ENCODE peak calls at places on chromosomes 12 and 14, in six cellular contexts. N, L, E, H, M and B are unnamed samples.

GRCh38 chr14:50047274-50047676 is 69.1 kb downstream of the VCPKMT start:
- DNase-seq in L (peak; percentile 46), M (no peak), E (peak; percentile 73), N (no peak), H (peak; percentile 79), B (peak; percentile 50)

GRCh38 chr12:101018540-101018939 is 191.5 kb downstream of the SLC5A8 start:
- DNase-seq in E (no peak), L (no peak), M (peak; percentile 36), H (peak; percentile 44), N (no peak), B (no peak)

GRCh38 chr12:58537278-58537677 is 383.0 kb downstream of the LRIG3 start:
- DNase-seq in N (no peak), L (no peak), M (no peak), E (no peak), H (peak; percentile 15), B (no peak)

GRCh38 chr14:54300881-54301280 is 95.9 kb upstream of the CDKN3 start:
- DNase-seq in H (peak; percentile 17), M (no peak), L (no peak), E (no peak), N (no peak), B (no peak)

GRCh38 chr12:52260351-52261210 is 13.9 kb upstream of the KRT86 start:
- DNase-seq in L (no peak), M (no peak), N (no peak), E (no peak), H (no peak), B (no peak)

GRCh38 chr14:52079239-52079956 is 10.5 kb upstream of the NID2 start:
- DNase-seq in N (no peak), H (peak; percentile 71), M (no peak), L (no peak), E (no peak), B (no peak)

GRCh38 chr12:103785243-103786031 is 55.6 kb downstream of the NT5DC3 start:
- DNase-seq in N (no peak), L (no peak), H (peak; percentile 18), E (no peak), M (no peak), B (no peak)

GRCh38 chr14:60064491-60065072 is 27.1 kb upstream of the PCNX4 start:
- DNase-seq in N (peak; percentile 9), M (no peak), H (peak; percentile 9), L (peak; percentile 5), E (peak; percentile 15), B (no peak)

GRCh38 chr14:93007225-93007997 is 84.5 kb downstream of the CHGA start:
- DNase-seq in N (no peak), L (peak; percentile 43), E (peak; percentile 23), H (no peak), M (no peak), B (no peak)

GRCh38 chr12:63206908-63207307 is 55.9 kb upstream of the AVPR1A start:
- DNase-seq in L (no peak), N (no peak), E (no peak), H (no peak), M (no peak), B (no peak)

GRCh38 chr12:105906545-105906944 is 232.2 kb downstream of the NUAK1 start:
- DNase-seq in H (no peak), M (no peak), E (no peak), L (no peak), N (no peak), B (no peak)

GRCh38 chr12:84805474-84805858 is 107.1 kb downstream of the SLC6A15 start:
- DNase-seq in H (no peak), E (no peak), N (no peak), M (peak; percentile 27), L (no peak), B (no peak)

GRCh38 chr12:5260086-5260485 is 171.8 kb upstream of the NTF3 start:
- DNase-seq in M (no peak), L (no peak), N (no peak), E (no peak), H (no peak), B (no peak)

GRCh38 chr12:38555620-38556596 is 239.3 kb downstream of the ALG10B start:
- DNase-seq in N (no peak), E (no peak), L (no peak), H (no peak), M (no peak), B (no peak)

GRCh38 chr12:31524791-31525495 is 66.0 kb downstream of the DENND5B start:
- DNase-seq in E (peak; percentile 67), M (no peak), L (no peak), N (no peak), H (no peak), B (no peak)

GRCh38 chr14:30645600-30645999 is 23.5 kb downstream of the SCFD1 start:
- DNase-seq in E (no peak), L (no peak), M (no peak), H (no peak), N (no peak), B (no peak)

GRCh38 chr12:44313188-44313587 is 477.3 kb downstream of the TMEM117 start:
- DNase-seq in M (no peak), L (no peak), E (no peak), N (no peak), H (no peak), B (no peak)

GRCh38 chr12:45220366-45220931 is 4.6 kb downstream of the ANO6 start:
- DNase-seq in H (no peak), L (no peak), M (no peak), E (no peak), N (no peak), B (no peak)

GRCh38 chr14:72801381-72801812 is 92.5 kb downstream of the DPF3 start:
- DNase-seq in E (no peak), L (no peak), M (no peak), H (no peak), N (no peak), B (no peak)

GRCh38 chr14:55115861-55116245 is 13.2 kb upstream of the LGALS3 start:
- DNase-seq in L (no peak), M (no peak), N (no peak), E (no peak), H (no peak), B (no peak)

GRCh38 chr14:91493169-91493568 is 16.9 kb downstream of the PPP4R3A start:
- DNase-seq in N (no peak), M (no peak), L (no peak), H (no peak), E (no peak), B (no peak)

GRCh38 chr12:103093499-103094106 is 136.1 kb downstream of the ASCL1 start:
- DNase-seq in L (no peak), H (no peak), E (no peak), M (no peak), N (no peak), B (no peak)

GRCh38 chr14:102431751-102432150 is 69.0 kb downstream of the TECPR2 start:
- DNase-seq in E (no peak), H (no peak), M (no peak), N (no peak), L (no peak), B (no peak)

GRCh38 chr12:107178776-107179175 is 85.4 kb upstream of the CRY1 start:
- DNase-seq in L (no peak), N (no peak), E (no peak), M (no peak), H (no peak), B (no peak)

DNA sequence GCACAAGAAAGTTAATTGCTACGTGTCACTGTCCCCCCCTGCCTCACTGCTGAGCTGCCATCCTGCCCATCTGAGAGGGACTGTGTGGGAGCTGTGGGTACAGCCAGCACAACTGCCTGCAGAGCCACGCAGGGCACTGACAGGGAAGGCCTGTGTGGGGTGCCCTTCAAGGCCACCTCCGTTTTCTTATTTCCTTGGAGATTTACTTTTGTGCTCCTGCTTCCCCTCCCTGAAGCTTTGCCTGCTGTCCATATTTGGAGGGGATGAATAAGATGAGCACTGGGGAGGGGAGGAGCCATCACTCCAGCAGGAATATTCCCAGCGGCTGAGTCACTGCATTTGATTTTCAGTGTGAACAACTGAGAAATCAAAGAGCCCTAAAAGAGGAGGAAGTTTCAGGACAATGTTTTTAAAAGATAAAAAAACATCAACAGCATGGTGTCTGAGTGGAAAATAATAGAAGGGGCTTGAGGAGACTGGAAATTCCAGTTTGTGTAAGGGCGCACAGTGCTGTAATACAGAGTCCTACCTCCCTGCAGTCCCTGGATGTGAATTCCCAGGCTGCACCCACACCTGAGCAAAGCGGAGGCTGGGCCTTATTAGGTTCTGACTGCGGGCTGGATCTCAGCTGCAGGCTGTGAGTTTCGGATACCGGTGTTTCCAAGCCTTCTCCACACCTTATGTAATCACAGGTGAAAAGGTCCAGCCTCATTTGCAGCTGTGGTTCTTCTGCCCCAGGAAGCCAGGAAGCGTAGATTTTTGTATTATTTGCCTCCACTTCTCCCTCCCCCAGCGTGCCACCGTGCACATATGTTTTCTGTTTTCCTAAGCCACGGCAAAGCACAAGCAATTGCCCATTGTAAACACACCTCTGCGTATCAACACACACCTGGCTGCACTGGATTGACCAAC is 192.6 kb upstream of the BCL2L14 start:
- DNase-seq in H (no peak), L (no peak), E (no peak), N (no peak), M (peak; percentile 34), B (no peak)
- TF ChIP-seq POLR2A in H (no peak), L (no peak), E (no peak), N (no peak), M (no peak), B (no peak)

GRCh38 chr12:82040987-82041743 is 282.0 kb upstream of the PPFIA2 start:
- DNase-seq in E (no peak), M (no peak), H (no peak), N (no peak), L (no peak), B (no peak)
- TF ChIP-seq TAF1 in E (no peak), M (no peak), H (no peak), N (no peak), L (no peak), B (no peak)

GRCh38 chr12:98317939-98318899 is 197.2 kb upstream of the TMPO start:
- DNase-seq in H (no peak), L (no peak), E (no peak), N (no peak), M (no peak), B (no peak)

GRCh38 chr12:98325003-98325402 is 190.4 kb upstream of the TMPO start:
- DNase-seq in L (no peak), E (no peak), N (no peak), H (no peak), M (no peak), B (no peak)

GRCh38 chr12:98320026-98320425 is 195.4 kb upstream of the TMPO start:
- DNase-seq in M (no peak), E (no peak), H (no peak), N (no peak), L (no peak), B (no peak)
- TF ChIP-seq POLR2A in M (no peak), E (no peak), H (no peak), N (no peak), L (no peak), B (no peak)

GRCh38 chr14:99891900-99892299 is 98.7 kb downstream of the EML1 start:
- DNase-seq in H (no peak), N (no peak), L (no peak), M (no peak), E (no peak), B (no peak)

GRCh38 chr14:99892406-99892805 is 99.2 kb downstream of the EML1 start:
- DNase-seq in N (no peak), H (no peak), E (no peak), M (no peak), L (no peak), B (no peak)

GRCh38 chr14:99889268-99889667 is 96.1 kb downstream of the EML1 start:
- DNase-seq in L (no peak), N (no peak), M (peak; percentile 33), E (no peak), H (no peak), B (no peak)

GRCh38 chr14:99887407-99887806 is 94.2 kb downstream of the EML1 start:
- DNase-seq in L (no peak), N (no peak), E (no peak), M (no peak), H (no peak), B (no peak)

GRCh38 chr14:99891266-99891665 is 98.1 kb downstream of the EML1 start:
- DNase-seq in N (no peak), H (no peak), E (no peak), M (no peak), L (no peak), B (no peak)
- TF ChIP-seq TAF1 in N (no peak), H (no peak), E (no peak), M (no peak), L (no peak), B (no peak)